ENCODE peak calls at places on chromosomes 6 and 20, in four cellular contexts. N is stomach, F is body of pancreas, I is PC-3. H is an unnamed sample.

GRCh38 chr6:33826537-33826936 is 22.7 kb upstream of the MLN start:
- DNase-seq in N (peak; percentile 36), F (no peak), I (no peak), H (no peak)

GRCh38 chr20:16541226-16541625 is 32.0 kb downstream of the KIF16B start:
- DNase-seq in N (no peak), F (no peak), I (no peak), H (no peak)

GRCh38 chr6:52904562-52905279 is 4.8 kb downstream of the GSTA3 start:
- DNase-seq in N (no peak), F (no peak), I (peak; percentile 30), H (no peak)

GRCh38 chr20:64109390-64109747 is 2.0 kb upstream of the NPBWR2 start:
- DNase-seq in N (peak; percentile 5), F (no peak), I (no peak), H (no peak)

GRCh38 chr6:26344658-26345057 is 20.3 kb upstream of the BTN3A2 start:
- DNase-seq in N (no peak), F (no peak), I (no peak), H (no peak)

GRCh38 chr6:40907198-40907701 is 131.8 kb downstream of the UNC5CL start:
- DNase-seq in N (peak; percentile 60), F (no peak), I (peak; percentile 95), H (no peak)

GRCh38 chr20:35618032-35618371 is 2.4 kb downstream of the SPAG4 start:
- DNase-seq in N (no peak), F (no peak), I (no peak), H (no peak)

GRCh38 chr20:52675414-52675813 is 296.7 kb upstream of the TSHZ2 start:
- DNase-seq in N (no peak), F (no peak), I (no peak), H (no peak)

GRCh38 chr6:158376650-158377081 is 64.4 kb downstream of the TULP4 start:
- DNase-seq in N (no peak), F (no peak), I (no peak), H (no peak)

GRCh38 chr20:15676815-15677214 is 896.4 kb downstream of the KIF16B start:
- DNase-seq in N (no peak), F (no peak), I (no peak), H (no peak)

GRCh38 chr20:46739441-46740213 is 30.2 kb downstream of the SLC2A10 start:
- DNase-seq in N (peak; percentile 35), F (no peak), I (peak; percentile 89), H (no peak)

GRCh38 chr6:6705061-6705425 is 116.5 kb downstream of the LY86 start:
- DNase-seq in N (no peak), F (no peak), I (no peak), H (no peak)
- H3K27ac ChIP-seq in N (no peak overlapping the region), F (no peak overlapping the region), I (no peak overlapping the region), H (no peak overlapping the region)

DNA sequence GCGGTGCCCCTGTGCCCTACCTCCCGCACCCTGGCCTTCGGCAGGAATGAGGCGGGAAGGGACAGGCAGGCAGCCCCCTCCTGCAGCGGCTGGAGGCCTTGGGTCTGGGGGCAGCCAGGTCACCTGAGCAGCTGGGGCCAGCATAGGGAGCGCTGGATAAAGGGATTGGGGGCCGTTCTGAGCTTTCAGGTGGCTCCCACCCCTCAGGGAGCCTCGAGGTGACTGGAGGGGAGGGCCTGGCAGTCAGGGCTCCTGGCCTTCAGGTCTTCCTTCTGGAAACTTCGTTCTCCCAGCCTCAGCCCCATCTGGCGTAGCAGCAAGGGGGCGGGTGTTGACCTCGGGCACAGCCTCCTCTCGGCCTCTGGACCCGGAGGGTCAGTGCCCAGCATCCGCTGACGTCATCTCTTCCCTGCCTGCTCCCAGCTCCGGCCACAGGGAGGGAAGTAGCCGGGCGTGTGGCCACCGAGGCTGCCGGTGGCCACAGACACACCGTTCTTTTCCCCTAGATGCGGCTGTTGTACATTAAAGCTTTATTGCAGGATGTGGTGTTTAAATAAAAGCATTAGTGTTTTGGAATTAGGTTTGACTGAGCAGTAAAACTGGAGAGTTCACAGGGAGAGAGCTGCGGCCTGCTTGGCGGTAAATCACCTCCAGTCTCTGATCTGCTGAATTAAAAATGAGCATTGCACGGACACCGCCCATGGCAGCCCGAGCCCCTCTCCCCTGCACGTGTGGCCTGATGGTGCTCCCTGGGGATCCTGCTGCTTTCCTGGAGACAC is 80.0 kb upstream of the GATA5 start:
- DNase-seq in N (no peak), F (no peak), I (no peak), H (no peak)
- H3K27me3 ChIP-seq in N (peaks cover 65% of the 10 kb centered on the region), F (peaks cover 12% of the 10 kb centered on the region), I (peaks cover 43% of the 10 kb centered on the region), H (peaks cover 54% of the 10 kb centered on the region)

GRCh38 chr20:59830107-59831023 is 103.1 kb downstream of the SYCP2 start:
- DNase-seq in N (no peak), F (no peak), I (peak; percentile 77), H (no peak)

GRCh38 chr20:59831024-59831900 is 102.2 kb downstream of the SYCP2 start:
- DNase-seq in N (peak; percentile 44), F (no peak), I (peak; percentile 94), H (no peak)

GRCh38 chr20:59835057-59835447 is 98.4 kb downstream of the SYCP2 start:
- DNase-seq in N (no peak), F (no peak), I (peak; percentile 35), H (peak; percentile 11)

GRCh38 chr20:59831901-59832240 is 101.6 kb downstream of the SYCP2 start:
- DNase-seq in N (no peak), F (no peak), I (no peak), H (no peak)

DNA sequence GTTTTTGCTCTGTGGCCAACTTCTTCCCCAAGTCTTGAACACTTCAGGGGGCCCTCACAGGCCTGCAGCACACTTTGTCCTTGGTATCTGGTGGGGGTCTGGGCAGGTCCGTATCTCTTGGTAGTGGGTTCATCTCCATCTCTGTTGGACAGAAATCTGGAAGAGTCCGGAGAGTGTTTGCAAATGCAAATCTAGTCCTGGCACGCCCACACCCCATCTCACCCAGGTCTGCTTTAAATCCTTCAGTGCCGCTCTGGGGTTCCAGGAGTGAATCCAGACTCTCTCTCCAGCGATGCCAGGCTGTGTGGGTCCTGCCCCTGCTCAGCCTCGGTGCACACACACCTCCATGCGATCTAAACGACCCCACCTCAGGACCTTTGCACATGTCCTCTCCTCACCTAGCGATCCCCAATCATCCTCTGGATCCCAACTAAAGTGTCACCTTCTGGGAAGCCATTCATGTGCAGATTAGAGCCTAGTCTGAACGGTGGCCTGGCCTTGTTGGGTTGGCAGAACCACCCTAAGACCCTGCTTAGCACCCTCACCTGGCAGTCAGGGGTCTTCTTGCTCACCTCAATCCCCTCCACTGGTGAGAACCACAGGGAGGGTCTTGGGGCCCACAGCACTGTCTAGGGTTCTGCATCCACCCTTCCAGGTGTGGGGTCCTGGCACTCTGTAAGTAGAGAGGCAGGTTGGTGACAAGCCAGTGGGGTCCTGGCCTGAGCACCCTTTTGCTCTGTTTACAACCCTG is 100.9 kb downstream of the SYCP2 start:
- DNase-seq in N (no peak), F (no peak), I (no peak), H (no peak)
- TF ChIP-seq CTCF in N (no peak), F (no peak), I (no peak), H (no peak)

DNA sequence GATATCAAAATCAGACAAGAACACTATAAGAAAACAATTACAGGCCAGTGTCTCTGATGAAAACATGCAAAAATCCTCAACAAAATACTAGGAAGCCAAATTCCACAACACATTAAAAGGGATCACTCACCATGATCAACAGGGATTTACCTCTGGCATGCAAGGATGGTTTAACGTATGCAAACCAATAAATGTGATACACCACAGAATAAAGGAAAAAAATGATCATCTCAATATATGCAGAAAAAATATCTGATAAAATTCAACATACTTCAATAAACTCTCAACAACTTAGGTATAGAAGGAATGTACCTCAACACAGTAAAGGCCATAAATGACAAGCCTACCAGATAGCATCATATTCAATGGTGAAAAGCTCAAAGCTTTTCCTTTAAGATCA is 66.6 kb downstream of the SHPRH start:
- DNase-seq in N (no peak), F (no peak), I (no peak), H (no peak)
- H3K27ac ChIP-seq in N (no peak overlapping the region), F (no peak overlapping the region), I (no peak overlapping the region), H (no peak overlapping the region)

GRCh38 chr20:31862157-31862470 is 8.2 kb downstream of the DUSP15 start:
- DNase-seq in N (no peak), F (no peak), I (no peak), H (no peak)
- H3K27me3 ChIP-seq in N (peaks cover 14% of the 10 kb centered on the region), F (no peaks in the 10 kb centered on the region), I (peaks cover 10% of the 10 kb centered on the region), H (peaks cover 11% of the 10 kb centered on the region)

DNA sequence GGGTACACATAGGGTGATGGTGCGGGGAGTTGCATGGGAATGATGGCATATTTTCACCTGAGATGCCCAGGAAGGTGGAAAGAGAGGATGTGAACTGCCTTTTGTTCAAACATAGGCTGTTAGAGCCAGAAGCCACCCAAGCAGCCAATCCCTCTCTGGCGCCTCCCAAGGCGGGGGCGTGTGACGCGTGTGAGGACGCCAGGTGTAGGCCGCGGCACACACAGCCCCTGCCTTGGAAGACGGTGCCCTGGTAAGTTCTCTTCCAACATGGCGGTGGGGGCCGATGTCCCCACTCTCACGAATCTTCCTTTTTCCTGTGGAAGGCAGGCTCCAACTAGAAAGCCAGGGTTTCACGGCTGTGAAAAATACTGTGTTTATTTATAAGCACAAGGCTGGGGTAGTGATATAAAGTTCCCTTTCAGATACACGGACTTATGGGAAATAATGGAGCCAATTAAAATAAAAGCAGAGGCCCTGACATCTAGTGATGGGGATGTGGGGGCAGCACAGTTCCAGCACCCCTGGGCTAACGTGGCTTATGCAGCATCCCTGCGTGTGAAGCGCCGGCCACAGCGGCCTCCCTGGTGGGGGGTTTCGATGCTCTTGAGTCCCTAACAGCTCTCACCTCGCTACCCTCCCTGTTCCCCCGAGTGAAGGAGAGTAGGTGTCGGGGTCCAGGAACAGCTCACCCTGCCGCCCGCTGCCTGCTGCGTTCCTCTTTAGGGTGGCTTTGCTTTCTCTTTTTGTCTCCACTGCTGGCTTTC is 28.3 kb downstream of the CDH4 start:
- DNase-seq in N (no peak), F (no peak), I (no peak), H (no peak)
- TF ChIP-seq CTCF in N (no peak), F (no peak), I (no peak), H (no peak)

DNA sequence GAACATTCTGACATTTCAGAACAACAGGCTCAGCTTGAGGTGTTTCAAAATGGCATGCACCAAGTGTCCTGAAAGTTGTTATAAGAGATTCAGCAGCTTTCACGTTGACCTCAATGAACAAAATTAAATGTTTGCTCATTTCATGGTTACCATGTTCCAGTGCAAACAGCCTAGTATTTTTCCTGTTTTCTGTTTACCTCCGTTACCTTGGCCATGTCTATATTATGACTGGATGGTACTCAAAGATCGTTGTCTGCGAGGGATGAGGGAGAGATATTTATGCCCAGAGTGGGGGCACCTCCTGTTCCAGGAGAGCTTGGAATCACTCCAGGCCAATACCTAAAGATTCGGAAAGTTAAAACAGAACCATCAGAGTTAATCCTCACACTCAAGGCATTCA is 83.8 kb upstream of the SASH1 start:
- DNase-seq in N (no peak), F (no peak), I (no peak), H (no peak)
- H3K27ac ChIP-seq in N (no peak overlapping the region), F (no peak overlapping the region), I (no peak overlapping the region), H (no peak overlapping the region)

GRCh38 chr6:24339932-24340331 is 17.9 kb downstream of the DCDC2 start:
- DNase-seq in N (no peak), F (no peak), I (no peak), H (no peak)

GRCh38 chr6:24344981-24345380 is 12.9 kb downstream of the DCDC2 start:
- DNase-seq in N (no peak), F (no peak), I (no peak), H (no peak)

GRCh38 chr6:24340998-24341934 is 16.6 kb downstream of the DCDC2 start:
- DNase-seq in N (no peak), F (no peak), I (peak; percentile 69), H (no peak)
- H3K27me3 ChIP-seq in N (no peaks in the 10 kb centered on the region), F (no peaks in the 10 kb centered on the region), I (no peaks in the 10 kb centered on the region), H (no peaks in the 10 kb centered on the region)